ENCODE peak calls at places on chromosomes 12 and 14, in eight cellular contexts. F is A549; T is esophagus squamous epithelium; U is suprapubic skin; G is ovary; X is left lung; J is CD8-positive, alpha-beta memory T cell; K is left ventricle myocardium inferior. E is an unnamed sample.

GRCh38 chr12:65918057-65918456 is 93.8 kb downstream of the HMGA2 start:
- DNase-seq in U (no peak), G (no peak), X (no peak), K (no peak), T (no peak), F (no peak), J (no peak), E (no peak)

GRCh38 chr14:90698379-90698869 is 117.8 kb downstream of the TTC7B start:
- DNase-seq in X (no peak), U (peak), K (peak), J (no peak), T (no peak), G (peak), F (no peak), E (no peak)

GRCh38 chr12:124032265-124032886 is 59.4 kb downstream of the ZNF664 start:
- DNase-seq in X (no peak), F (peak), J (peak), G (peak), U (no peak), K (no peak), T (no peak), E (peak)

GRCh38 chr12:127293507-127294310 is 973.3 kb upstream of the TMEM132C start:
- DNase-seq in J (no peak), X (peak), U (peak), G (no peak), F (peak), T (no peak), K (peak), E (no peak)

GRCh38 chr14:75229923-75230792 is 48.5 kb upstream of the FOS start:
- DNase-seq in F (peak), T (no peak), X (no peak), U (no peak), G (no peak), K (peak), J (peak), E (peak)

GRCh38 chr14:41096131-41096530 is 510.5 kb upstream of the LRFN5 start:
- DNase-seq in F (no peak), U (no peak), K (no peak), J (no peak), G (no peak), T (no peak), X (no peak), E (no peak)

GRCh38 chr12:21559855-21560569 is 33.9 kb downstream of the SPX start:
- DNase-seq in F (peak), X (no peak), K (no peak), T (no peak), G (no peak), U (no peak), J (no peak), E (no peak)

GRCh38 chr12:21476949-21477348 is 24.5 kb downstream of the RECQL start:
- DNase-seq in U (no peak), J (no peak), G (no peak), F (no peak), T (no peak), K (no peak), X (no peak), E (no peak)

GRCh38 chr12:54133663-54134375 is 55.0 kb downstream of the SMUG1 start:
- DNase-seq in U (no peak), T (no peak), K (no peak), G (no peak), F (no peak), X (no peak), J (no peak), E (no peak)

GRCh38 chr14:64891839-64892375 is 12.2 kb upstream of the SPTB start:
- DNase-seq in T (no peak), K (no peak), X (no peak), G (no peak), F (peak), U (no peak), J (peak), E (no peak)

GRCh38 chr12:44174053-44174452 is 338.2 kb downstream of the TMEM117 start:
- DNase-seq in U (no peak), K (no peak), J (no peak), T (no peak), F (no peak), G (no peak), X (no peak), E (no peak)
- H3K4me3 ChIP-seq in U (no peak), K (no peak), J (no peak), T (no peak), F (no peak), G (no peak), X (no peak), E (no peak)

DNA sequence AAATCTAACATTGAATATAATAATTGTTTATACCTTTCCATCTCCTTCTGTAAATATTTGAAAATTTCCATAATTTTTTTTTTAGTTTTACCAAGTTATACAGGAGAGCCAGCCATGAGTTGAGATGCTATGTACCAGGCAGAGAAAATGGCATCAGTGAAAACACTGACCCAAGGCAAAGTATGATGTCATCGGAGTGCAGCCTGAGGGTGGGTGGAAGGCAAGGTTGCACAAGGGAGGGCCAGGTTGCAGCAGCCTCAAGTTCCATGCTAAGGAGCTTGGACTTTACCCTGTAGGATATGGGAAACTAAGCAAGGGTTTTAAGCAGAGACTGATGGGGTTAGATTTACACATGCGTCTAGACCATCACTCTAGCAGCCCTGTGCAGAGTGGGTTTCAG is 441.1 kb downstream of the BCAT1 start:
- DNase-seq in J (no peak), K (no peak), G (no peak), X (no peak), F (no peak), U (no peak), T (no peak), E (no peak)
- H3K4me3 ChIP-seq in J (no peak), K (no peak), G (no peak), X (no peak), F (no peak), U (no peak), T (no peak), E (no peak)

GRCh38 chr14:97306133-97306784 is 509.1 kb downstream of the VRK1 start:
- DNase-seq in U (no peak), T (no peak), K (no peak), J (no peak), F (no peak), G (no peak), X (no peak), E (no peak)
- H3K4me3 ChIP-seq in U (no peak), T (no peak), K (no peak), J (no peak), F (no peak), G (no peak), X (no peak), E (no peak)

DNA sequence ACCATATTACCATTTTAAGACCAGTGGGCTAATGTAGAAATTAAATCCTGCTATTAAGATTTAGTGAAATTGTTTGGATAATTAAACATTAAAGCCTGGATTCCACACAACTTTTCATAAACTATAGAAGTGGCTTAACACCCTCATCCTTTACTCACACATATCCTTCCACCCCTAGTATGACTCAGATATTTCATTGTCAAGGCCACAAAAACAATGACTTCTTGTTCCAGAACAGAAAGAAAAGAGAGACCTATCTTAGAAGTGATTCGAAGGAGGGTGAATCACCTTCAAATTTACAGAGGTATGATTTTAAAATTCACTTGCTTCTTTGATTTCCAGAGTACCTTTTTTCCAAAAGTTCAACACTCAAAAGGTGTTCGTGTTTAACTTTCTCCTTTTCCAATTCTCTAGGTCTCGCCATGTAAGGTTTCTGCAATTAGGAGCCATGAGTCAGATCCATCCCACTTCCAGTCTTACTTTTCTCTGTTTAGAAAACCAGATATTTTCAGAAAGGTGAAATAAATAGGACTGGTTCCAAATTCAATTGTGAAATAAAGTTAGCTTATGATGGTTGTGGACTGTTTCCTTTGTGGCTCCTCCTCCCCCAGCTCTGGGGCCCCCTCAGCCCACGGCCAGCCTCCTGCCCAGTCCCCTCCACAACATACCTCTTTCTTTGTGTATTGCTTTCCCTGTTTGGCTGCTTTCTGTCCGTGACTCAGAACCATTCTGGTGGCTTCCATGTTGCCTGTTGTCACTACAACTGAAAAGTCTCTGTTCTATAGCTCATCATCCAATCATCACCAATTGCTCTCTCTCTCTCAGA is 24.6 kb upstream of the MGP start:
- DNase-seq in U (no peak), J (no peak), K (no peak), F (no peak), X (no peak), T (no peak), G (no peak), E (no peak)
- H3K4me3 ChIP-seq in U (no peak), J (no peak), K (no peak), F (no peak), X (no peak), T (no peak), G (no peak), E (no peak)

DNA sequence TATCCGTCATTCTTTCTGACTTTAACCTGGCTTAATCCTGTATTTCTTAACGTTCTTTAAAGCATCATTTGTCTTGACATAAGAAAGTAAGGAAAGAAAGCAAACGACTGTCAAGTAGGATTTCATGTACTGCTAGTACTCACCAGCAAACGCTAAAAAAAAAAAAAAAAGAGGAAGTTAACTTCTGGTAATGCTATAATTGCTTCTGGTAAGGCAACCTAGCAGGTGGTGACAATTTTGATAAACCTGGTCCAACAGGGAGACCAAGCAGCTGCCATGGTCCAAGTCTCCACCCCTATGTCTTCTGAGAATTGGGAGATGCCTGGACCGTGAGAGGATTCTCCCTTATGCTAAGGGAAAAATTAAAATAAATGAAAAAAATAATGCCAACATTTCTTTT is 306.6 kb downstream of the DAD1 start:
- DNase-seq in X (no peak), J (no peak), K (no peak), U (no peak), G (no peak), T (no peak), F (no peak), E (no peak)
- H3K4me3 ChIP-seq in X (no peak), J (no peak), K (no peak), U (no peak), G (no peak), T (no peak), F (no peak), E (no peak)

DNA sequence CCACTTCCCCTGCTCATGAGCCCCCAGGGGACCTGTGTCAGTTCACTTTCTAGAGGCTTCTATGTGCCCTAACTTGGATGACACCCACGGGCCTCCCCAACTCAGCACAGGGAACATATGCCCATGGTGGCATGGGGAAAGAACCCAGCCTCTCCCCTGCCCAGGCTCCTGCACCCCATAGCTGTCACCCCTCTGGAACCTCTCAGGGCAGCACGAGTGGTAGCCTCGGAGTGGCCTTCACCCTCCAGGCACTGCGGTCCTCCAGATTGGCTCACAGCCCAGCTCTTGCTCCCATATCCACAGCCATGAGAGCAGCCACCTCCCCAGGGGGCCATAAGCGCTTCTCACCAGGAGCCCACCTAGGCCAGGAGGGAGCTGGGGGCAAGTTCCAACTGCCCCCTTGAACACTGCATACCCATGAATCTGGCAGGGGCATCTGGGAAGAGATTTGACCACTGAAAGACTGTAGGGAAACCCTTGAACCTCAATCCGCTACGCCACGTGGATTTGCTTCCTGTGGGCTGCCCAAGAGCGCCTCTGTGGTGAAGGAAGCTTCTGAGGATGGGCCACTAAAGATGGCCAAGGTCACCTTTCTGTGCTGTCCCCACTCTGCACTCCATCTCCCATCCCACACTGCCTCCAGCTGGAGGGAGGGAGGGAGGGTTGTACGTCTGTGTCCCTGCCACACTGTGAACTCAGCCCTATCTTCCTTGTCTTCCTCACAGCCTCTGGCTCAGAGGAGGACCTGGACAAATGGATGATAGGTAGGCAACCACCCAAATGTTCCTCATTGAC is 11.9 kb downstream of the PLD4 start:
- DNase-seq in K (peak), X (no peak), G (peak), J (no peak), F (no peak), T (no peak), U (no peak), E (no peak)
- H3K4me3 ChIP-seq in K (no peak), X (no peak), G (no peak), J (no peak), F (no peak), T (no peak), U (no peak), E (no peak)

DNA sequence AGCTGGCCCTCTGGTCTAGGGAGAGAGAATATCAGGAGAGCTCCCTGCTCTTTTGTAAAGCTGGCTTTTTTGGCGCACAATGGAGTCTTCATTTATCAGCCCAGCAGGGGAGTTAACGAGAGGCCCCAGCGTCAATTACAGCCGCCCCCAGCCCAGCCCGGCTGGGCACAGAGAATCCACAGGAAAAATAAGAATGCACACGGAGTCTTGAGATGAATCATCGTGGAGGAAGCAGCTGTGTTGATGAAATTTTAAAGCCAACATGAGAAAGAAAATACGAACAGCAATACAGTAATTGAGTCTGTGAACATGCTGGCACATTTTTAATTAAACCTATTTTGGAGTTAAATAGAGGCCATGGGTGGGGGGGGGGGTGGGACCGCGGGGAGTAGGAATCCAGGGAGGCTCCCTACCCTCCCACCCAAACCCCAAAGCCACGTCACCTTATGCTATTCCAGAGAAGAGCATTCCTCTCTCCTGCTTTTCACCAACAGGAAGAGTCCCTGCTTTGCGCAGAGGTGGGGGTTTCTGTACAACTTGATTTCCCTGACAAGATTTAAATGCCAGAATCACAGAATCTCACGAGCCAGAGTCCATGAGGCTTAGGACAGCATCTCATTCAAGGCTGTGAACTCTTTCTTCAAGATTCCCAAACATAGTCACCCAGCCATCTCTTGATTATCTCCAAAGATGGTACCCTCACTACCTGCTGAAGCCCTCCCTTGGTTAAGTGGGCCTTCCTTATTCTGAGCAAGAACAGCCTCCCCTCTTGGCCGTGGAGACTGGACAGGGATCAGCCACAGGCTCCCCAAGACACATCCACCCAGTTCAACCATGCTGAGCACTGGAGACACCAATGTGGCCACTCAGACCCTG is 50.2 kb downstream of the CCNK start:
- DNase-seq in U (no peak), K (no peak), T (no peak), X (no peak), F (no peak), G (no peak), J (no peak), E (no peak)
- H3K4me3 ChIP-seq in U (no peak), K (no peak), T (no peak), X (no peak), F (no peak), G (no peak), J (no peak), E (no peak)

DNA sequence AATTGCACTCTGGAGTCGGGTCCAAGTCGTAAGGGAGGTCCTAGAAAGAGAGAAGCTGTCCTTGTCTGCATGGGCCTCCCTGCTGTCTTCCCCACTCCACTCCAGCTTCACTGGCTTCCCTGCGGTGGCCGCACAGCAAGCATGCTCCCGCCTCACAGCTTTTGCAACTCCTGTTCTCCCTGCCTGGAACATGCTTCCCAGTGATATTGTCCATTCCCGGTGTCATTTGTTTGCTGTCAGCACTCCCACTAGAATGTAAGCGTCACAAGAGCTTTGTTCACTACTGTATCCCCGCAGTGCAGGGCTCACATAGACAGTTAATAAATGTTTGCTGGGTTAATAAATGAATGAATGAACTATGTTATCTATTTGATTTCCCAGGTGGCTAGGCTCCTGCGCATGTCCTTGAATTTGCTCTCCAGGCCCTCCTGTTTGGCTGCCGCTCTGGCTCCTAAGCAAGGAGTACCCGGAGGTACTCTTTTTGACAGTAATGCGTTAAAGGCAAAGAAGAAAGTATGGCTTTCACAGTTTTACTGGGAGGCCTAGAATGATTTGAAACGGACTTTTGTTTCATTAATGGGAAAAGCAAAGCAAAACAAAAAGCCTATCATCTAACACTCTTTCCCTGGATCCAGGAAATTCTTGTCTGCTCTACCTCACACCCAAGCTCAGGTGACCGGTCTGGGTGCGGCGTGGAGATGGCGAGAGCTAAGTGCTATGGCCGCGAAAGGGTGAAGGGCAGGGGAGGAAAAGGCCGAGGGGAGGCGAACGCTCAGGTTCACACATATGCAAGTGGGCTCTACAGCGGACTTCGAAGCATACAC is 6.2 kb upstream of the SLC7A7 start:
- DNase-seq in F (peak), U (no peak), G (no peak), X (no peak), T (no peak), J (no peak), K (no peak), E (no peak)
- H3K4me3 ChIP-seq in F (no peak), U (no peak), G (no peak), X (no peak), T (no peak), J (no peak), K (no peak), E (no peak)

GRCh38 chr14:52693004-52693403 is 2.4 kb downstream of the ERO1A start:
- DNase-seq in K (no peak), G (no peak), F (no peak), J (no peak), T (no peak), U (no peak), X (no peak), E (no peak)

GRCh38 chr14:52695481-52696091 is at the start of gene ERO1A:
- DNase-seq in U (peak), G (peak), J (peak), K (peak), F (peak), X (peak), T (peak), E (peak)

GRCh38 chr14:52692248-52692962 is 3.0 kb downstream of the ERO1A start:
- DNase-seq in J (peak), T (no peak), G (no peak), X (no peak), U (no peak), F (no peak), K (no peak), E (no peak)

GRCh38 chr14:52694761-52695480 is 437 bp downstream of the ERO1A start:
- DNase-seq in K (peak), U (no peak), F (peak), X (peak), J (peak), G (peak), T (peak), E (no peak)

GRCh38 chr14:52693532-52693931 is 1.8 kb downstream of the ERO1A start:
- DNase-seq in U (no peak), J (no peak), T (no peak), G (no peak), F (no peak), K (no peak), X (no peak), E (no peak)
- H3K4me3 ChIP-seq in U (no peak), J (no peak), T (peak), G (no peak), F (no peak), K (no peak), X (no peak), E (no peak)

GRCh38 chr14:99262977-99263448 is 9.0 kb downstream of the BCL11B start:
- DNase-seq in F (no peak), K (no peak), U (no peak), G (no peak), J (no peak), T (no peak), X (no peak), E (no peak)
- H3K4me3 ChIP-seq in F (no peak), K (no peak), U (peak), G (no peak), J (peak), T (no peak), X (no peak), E (no peak)